ENCODE peak calls at places on chromosomes 6 and 20, in five cellular contexts. One of them, this sample, is unnamed.

GRCh38 chr20:62156592-62157386 is 13.2 kb downstream of the SS18L1 start:
- DNase-seq in A549: peak
- DNase-seq in SK-N-SH: peak
- DNase-seq in K562: peak
- DNase-seq in fibroblast of lung: peak
- DNase-seq in this sample: peak

GRCh38 chr6:116392158-116393032 is 21.6 kb downstream of the DSE start:
- DNase-seq in fibroblast of lung: no peak
- DNase-seq in K562: no peak
- DNase-seq in SK-N-SH: no peak
- DNase-seq in A549: no peak
- DNase-seq in this sample: peak

GRCh38 chr6:37103169-37104039 is 66.5 kb upstream of the PIM1 start:
- DNase-seq in K562: peak
- DNase-seq in SK-N-SH: peak
- DNase-seq in fibroblast of lung: peak
- DNase-seq in A549: peak
- DNase-seq in this sample: peak

GRCh38 chr6:19736066-19736465 is 101.1 kb upstream of the ID4 start:
- DNase-seq in A549: no peak
- DNase-seq in K562: no peak
- DNase-seq in fibroblast of lung: peak
- DNase-seq in SK-N-SH: no peak
- DNase-seq in this sample: no peak

GRCh38 chr20:9287826-9288225 is 218.9 kb downstream of the PLCB4 start:
- DNase-seq in K562: no peak
- DNase-seq in SK-N-SH: no peak
- DNase-seq in fibroblast of lung: no peak
- DNase-seq in A549: no peak
- DNase-seq in this sample: no peak

GRCh38 chr6:154491567-154492470 is 18.7 kb downstream of the CNKSR3 start:
- DNase-seq in A549: no peak
- DNase-seq in K562: no peak
- DNase-seq in fibroblast of lung: no peak
- DNase-seq in SK-N-SH: no peak
- DNase-seq in this sample: no peak

GRCh38 chr20:46013826-46014516 is 5.3 kb downstream of the MMP9 start:
- DNase-seq in A549: peak
- DNase-seq in fibroblast of lung: peak
- DNase-seq in K562: peak
- DNase-seq in SK-N-SH: peak
- DNase-seq in this sample: peak

GRCh38 chr20:17794400-17794799 is 94.6 kb downstream of the BANF2 start:
- DNase-seq in SK-N-SH: no peak
- DNase-seq in A549: no peak
- DNase-seq in K562: no peak
- DNase-seq in fibroblast of lung: no peak
- DNase-seq in this sample: no peak

GRCh38 chr6:170358496-170358895 is 51.9 kb downstream of the FAM120B start:
- DNase-seq in A549: no peak
- DNase-seq in K562: no peak
- DNase-seq in fibroblast of lung: no peak
- DNase-seq in SK-N-SH: no peak
- DNase-seq in this sample: no peak

GRCh38 chr20:54469952-54470351 is 5.4 kb upstream of the DOK5 start:
- DNase-seq in fibroblast of lung: no peak
- DNase-seq in A549: no peak
- DNase-seq in SK-N-SH: no peak
- DNase-seq in K562: no peak
- DNase-seq in this sample: no peak

GRCh38 chr6:157638779-157639178 is 184.3 kb upstream of the SNX9 start:
- DNase-seq in A549: no peak
- DNase-seq in K562: no peak
- DNase-seq in SK-N-SH: no peak
- DNase-seq in fibroblast of lung: no peak
- DNase-seq in this sample: no peak

GRCh38 chr6:2171728-2172127 is 73.7 kb downstream of the GMDS start:
- DNase-seq in K562: no peak
- DNase-seq in A549: no peak
- DNase-seq in SK-N-SH: no peak
- DNase-seq in fibroblast of lung: no peak
- DNase-seq in this sample: no peak

GRCh38 chr20:3616250-3616649 is 46.9 kb downstream of the GFRA4 start:
- DNase-seq in K562: no peak
- DNase-seq in fibroblast of lung: peak
- DNase-seq in A549: no peak
- DNase-seq in SK-N-SH: no peak
- DNase-seq in this sample: no peak

GRCh38 chr6:2554651-2555050 is 196.1 kb downstream of the MYLK4 start:
- DNase-seq in A549: no peak
- DNase-seq in fibroblast of lung: no peak
- DNase-seq in K562: no peak
- DNase-seq in SK-N-SH: no peak
- DNase-seq in this sample: no peak

GRCh38 chr20:61814726-61815125 is 251.0 kb downstream of the TAF4 start:
- DNase-seq in fibroblast of lung: no peak
- DNase-seq in A549: no peak
- DNase-seq in K562: no peak
- DNase-seq in SK-N-SH: no peak
- DNase-seq in this sample: no peak

GRCh38 chr20:63500902-63501817 is 2.3 kb upstream of the EEF1A2 start:
- DNase-seq in A549: no peak
- DNase-seq in SK-N-SH: no peak
- DNase-seq in K562: no peak
- DNase-seq in fibroblast of lung: no peak
- DNase-seq in this sample: no peak

GRCh38 chr20:17895641-17896246 is 72.8 kb downstream of the SNX5 start:
- DNase-seq in K562: peak
- DNase-seq in fibroblast of lung: no peak
- DNase-seq in A549: no peak
- DNase-seq in SK-N-SH: no peak
- DNase-seq in this sample: no peak

GRCh38 chr6:90315354-90315960 is 18.8 kb upstream of the BACH2 start:
- DNase-seq in K562: no peak
- DNase-seq in SK-N-SH: no peak
- DNase-seq in A549: no peak
- DNase-seq in fibroblast of lung: no peak
- DNase-seq in this sample: peak

GRCh38 chr6:41318648-41319565 is 16.5 kb upstream of the NCR2 start:
- DNase-seq in SK-N-SH: peak
- DNase-seq in fibroblast of lung: peak
- DNase-seq in A549: peak
- DNase-seq in K562: peak
- DNase-seq in this sample: peak

GRCh38 chr6:122426597-122426996 is 27.1 kb downstream of the HSF2 start:
- DNase-seq in SK-N-SH: no peak
- DNase-seq in A549: no peak
- DNase-seq in K562: no peak
- DNase-seq in fibroblast of lung: no peak
- DNase-seq in this sample: no peak

GRCh38 chr20:53216856-53217576 is 244.9 kb downstream of the TSHZ2 start:
- DNase-seq in SK-N-SH: peak
- DNase-seq in A549: peak
- DNase-seq in fibroblast of lung: peak
- DNase-seq in K562: peak
- DNase-seq in this sample: peak

GRCh38 chr6:5541025-5541424 is 279.7 kb downstream of the FARS2 start:
- DNase-seq in A549: no peak
- DNase-seq in SK-N-SH: no peak
- DNase-seq in K562: no peak
- DNase-seq in fibroblast of lung: no peak
- DNase-seq in this sample: no peak

GRCh38 chr6:5540375-5540774 is 279.1 kb downstream of the FARS2 start:
- DNase-seq in K562: no peak
- DNase-seq in A549: no peak
- DNase-seq in fibroblast of lung: no peak
- DNase-seq in SK-N-SH: no peak
- DNase-seq in this sample: no peak

GRCh38 chr6:5536644-5537043 is 275.3 kb downstream of the FARS2 start:
- DNase-seq in fibroblast of lung: no peak
- DNase-seq in SK-N-SH: no peak
- DNase-seq in K562: no peak
- DNase-seq in A549: no peak
- DNase-seq in this sample: no peak

GRCh38 chr6:5537132-5537531 is 275.8 kb downstream of the FARS2 start:
- DNase-seq in K562: no peak
- DNase-seq in SK-N-SH: no peak
- DNase-seq in A549: no peak
- DNase-seq in fibroblast of lung: no peak
- DNase-seq in this sample: no peak

DNA sequence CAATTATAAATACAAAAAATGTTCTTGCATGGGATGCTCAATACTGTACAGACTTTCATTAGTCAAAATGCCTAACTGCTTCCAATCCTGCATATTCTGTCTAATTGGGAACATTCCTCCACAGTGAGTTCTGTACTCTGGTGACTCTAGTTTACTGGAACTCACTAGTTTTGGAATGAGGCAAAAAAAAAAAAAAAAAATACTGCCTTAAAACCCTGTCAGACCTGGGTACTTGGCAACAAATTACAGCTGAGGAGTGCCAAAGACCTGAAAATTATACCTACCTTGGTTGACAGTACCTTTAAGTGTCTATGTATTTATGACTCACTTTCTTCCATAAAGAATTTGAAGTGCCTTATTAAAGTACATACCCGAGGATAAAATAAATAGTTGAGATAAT is 276.7 kb downstream of the FARS2 start:
- DNase-seq in A549: no peak
- DNase-seq in K562: no peak
- DNase-seq in SK-N-SH: no peak
- DNase-seq in fibroblast of lung: peak
- DNase-seq in this sample: no peak
- H3K4me2 ChIP-seq in A549: no peak
- H3K4me2 ChIP-seq in K562: no peak
- H3K4me2 ChIP-seq in SK-N-SH: no peak
- H3K4me2 ChIP-seq in fibroblast of lung: no peak
- H3K4me2 ChIP-seq in this sample: no peak

GRCh38 chr6:32087574-32088486 is 21.3 kb downstream of the TNXB start:
- DNase-seq in fibroblast of lung: peak
- DNase-seq in K562: peak
- DNase-seq in SK-N-SH: peak
- DNase-seq in A549: peak
- DNase-seq in this sample: peak

GRCh38 chr6:32088487-32089049 is 20.6 kb downstream of the TNXB start:
- DNase-seq in A549: no peak
- DNase-seq in fibroblast of lung: no peak
- DNase-seq in SK-N-SH: no peak
- DNase-seq in K562: no peak
- DNase-seq in this sample: no peak

GRCh38 chr6:32085759-32086458 is 23.2 kb downstream of the TNXB start:
- DNase-seq in fibroblast of lung: no peak
- DNase-seq in A549: no peak
- DNase-seq in K562: peak
- DNase-seq in SK-N-SH: peak
- DNase-seq in this sample: peak

GRCh38 chr6:32084780-32085179 is 24.4 kb downstream of the TNXB start:
- DNase-seq in fibroblast of lung: no peak
- DNase-seq in SK-N-SH: no peak
- DNase-seq in A549: no peak
- DNase-seq in K562: no peak
- DNase-seq in this sample: no peak

DNA sequence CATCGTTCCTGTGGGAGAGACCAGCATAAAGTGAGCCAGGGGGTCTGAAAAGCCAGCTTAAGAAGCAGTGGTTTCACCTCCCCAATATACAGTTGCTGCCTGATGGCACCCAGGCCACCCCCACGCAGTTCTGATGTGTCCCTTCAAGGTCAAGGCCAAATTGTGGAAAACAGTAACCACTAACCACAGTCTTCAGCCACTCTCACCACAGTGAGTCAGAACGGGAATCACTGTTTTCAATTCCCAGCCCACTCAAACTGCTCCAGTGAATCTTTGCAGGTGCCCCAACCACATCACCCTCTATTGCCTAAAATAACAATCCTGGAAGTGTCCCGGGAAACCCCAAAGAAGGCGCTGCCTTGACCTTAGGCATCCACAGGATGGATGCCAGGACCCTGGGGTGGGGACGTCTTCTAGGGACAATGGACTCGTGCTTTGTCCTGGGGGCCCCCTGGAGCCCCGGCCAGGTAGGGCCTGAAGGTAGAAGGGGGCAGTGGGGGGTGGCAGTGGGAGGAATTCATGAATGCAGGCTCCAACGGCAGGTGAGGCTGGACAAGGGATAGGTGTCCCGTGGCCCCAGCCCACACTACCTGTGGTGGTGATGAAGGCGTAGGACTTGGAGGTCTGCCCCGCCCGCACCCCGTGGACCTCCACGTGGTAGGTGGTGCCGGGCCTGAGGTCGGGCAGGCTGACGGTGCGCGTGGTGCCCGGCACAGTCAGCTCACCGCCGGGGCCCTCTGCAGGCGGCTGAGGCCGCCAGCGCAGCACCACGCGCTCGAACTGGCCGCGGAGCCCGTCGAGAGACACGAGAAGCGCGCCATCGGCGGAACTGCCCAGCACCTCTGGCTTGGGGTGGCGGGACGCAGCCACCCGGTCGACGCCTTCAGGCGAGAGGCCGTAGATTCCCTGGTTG is 22.2 kb downstream of the TNXB start:
- DNase-seq in A549: no peak
- DNase-seq in fibroblast of lung: peak
- DNase-seq in K562: no peak
- DNase-seq in SK-N-SH: no peak
- DNase-seq in this sample: no peak
- H3K27ac ChIP-seq in A549: peak
- H3K27ac ChIP-seq in fibroblast of lung: peak
- H3K27ac ChIP-seq in K562: no peak
- H3K27ac ChIP-seq in SK-N-SH: no peak
- H3K27ac ChIP-seq in this sample: no peak

DNA sequence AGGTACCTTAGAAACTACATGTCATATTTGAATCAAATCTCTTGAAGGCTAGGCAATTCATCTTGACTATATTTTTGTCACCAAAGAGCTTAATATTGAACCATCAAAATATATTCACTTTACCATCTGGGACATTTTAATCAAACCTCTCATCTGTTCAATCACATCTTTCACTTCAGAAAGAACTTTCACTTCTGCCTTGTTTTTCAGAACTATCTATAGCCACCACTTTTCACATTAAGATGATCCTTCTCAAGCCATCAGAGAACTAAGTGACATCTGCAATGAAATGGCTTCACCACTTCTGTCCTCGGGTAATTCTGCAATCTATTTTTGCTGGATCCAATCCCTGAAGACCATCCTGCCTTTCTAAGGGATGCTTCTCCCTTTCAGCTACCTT is 57.8 kb downstream of the OR2B2 start:
- DNase-seq in fibroblast of lung: no peak
- DNase-seq in SK-N-SH: no peak
- DNase-seq in K562: no peak
- DNase-seq in A549: no peak
- DNase-seq in this sample: peak
- H3K4me2 ChIP-seq in fibroblast of lung: no peak
- H3K4me2 ChIP-seq in SK-N-SH: no peak
- H3K4me2 ChIP-seq in K562: no peak
- H3K4me2 ChIP-seq in A549: no peak
- H3K4me2 ChIP-seq in this sample: peak

DNA sequence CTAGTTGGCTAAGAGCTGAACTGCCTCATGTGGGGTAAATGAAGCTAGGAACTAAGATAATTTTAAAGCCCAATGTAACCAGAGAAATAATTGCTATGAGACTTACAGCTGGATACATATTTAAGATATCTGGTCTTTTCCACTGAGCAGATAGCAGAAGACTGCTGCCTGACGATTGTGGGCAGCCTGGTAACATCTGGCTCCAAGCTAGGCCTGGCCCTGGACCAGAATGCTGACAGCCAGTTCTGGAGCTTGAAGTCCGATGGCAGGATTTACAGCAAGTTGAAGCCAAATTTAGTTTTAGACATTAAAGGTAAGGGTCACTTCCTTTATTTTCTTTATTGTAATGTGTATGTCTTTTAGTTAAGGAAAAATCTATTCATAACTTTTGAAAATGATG is 65.7 kb downstream of the RTN4IP1 start:
- DNase-seq in SK-N-SH: no peak
- DNase-seq in A549: no peak
- DNase-seq in fibroblast of lung: no peak
- DNase-seq in K562: no peak
- DNase-seq in this sample: no peak
- H3K27ac ChIP-seq in SK-N-SH: no peak
- H3K27ac ChIP-seq in A549: peak
- H3K27ac ChIP-seq in fibroblast of lung: no peak
- H3K27ac ChIP-seq in K562: no peak
- H3K27ac ChIP-seq in this sample: no peak

This sample was measured in OCI-LY7.